ENCODE peak calls at places on chromosomes 5 and 9, in ten cellular contexts. One of them, this sample, is unnamed.

GRCh38 chr5:123035950-123036390 is 555 bp downstream of the PPIC start:
- DNase-seq in neural progenitor cell: peak
- DNase-seq in GM06990: peak
- DNase-seq in thoracic aorta: peak
- DNase-seq in pancreas: peak
- DNase-seq in AG10803: peak
- DNase-seq in upper lobe of right lung: peak
- DNase-seq in lower leg skin: peak
- DNase-seq in OCI-LY7: no peak
- DNase-seq in brain microvascular endothelial cell: peak
- DNase-seq in this sample: no peak

GRCh38 chr9:79107911-79108676 is 463.7 kb upstream of the TLE4 start:
- DNase-seq in lower leg skin: no peak
- DNase-seq in OCI-LY7: no peak
- DNase-seq in upper lobe of right lung: no peak
- DNase-seq in brain microvascular endothelial cell: no peak
- DNase-seq in thoracic aorta: no peak
- DNase-seq in neural progenitor cell: no peak
- DNase-seq in AG10803: peak
- DNase-seq in pancreas: no peak
- DNase-seq in GM06990: no peak
- DNase-seq in this sample: no peak

GRCh38 chr5:93596310-93596675 is 13.3 kb downstream of the NR2F1 start:
- DNase-seq in thoracic aorta: no peak
- DNase-seq in OCI-LY7: no peak
- DNase-seq in upper lobe of right lung: no peak
- DNase-seq in neural progenitor cell: peak
- DNase-seq in GM06990: no peak
- DNase-seq in AG10803: no peak
- DNase-seq in lower leg skin: no peak
- DNase-seq in brain microvascular endothelial cell: no peak
- DNase-seq in pancreas: no peak
- DNase-seq in this sample: no peak

GRCh38 chr9:123402981-123403509 is 47.0 kb downstream of the CRB2 start:
- DNase-seq in lower leg skin: no peak
- DNase-seq in brain microvascular endothelial cell: no peak
- DNase-seq in OCI-LY7: no peak
- DNase-seq in upper lobe of right lung: no peak
- DNase-seq in pancreas: no peak
- DNase-seq in neural progenitor cell: peak
- DNase-seq in GM06990: no peak
- DNase-seq in thoracic aorta: no peak
- DNase-seq in AG10803: no peak
- DNase-seq in this sample: no peak

GRCh38 chr5:54610197-54610898 is 92.8 kb downstream of the SNX18 start:
- DNase-seq in brain microvascular endothelial cell: no peak
- DNase-seq in GM06990: peak
- DNase-seq in pancreas: no peak
- DNase-seq in thoracic aorta: no peak
- DNase-seq in lower leg skin: no peak
- DNase-seq in AG10803: peak
- DNase-seq in neural progenitor cell: no peak
- DNase-seq in OCI-LY7: peak
- DNase-seq in upper lobe of right lung: no peak
- DNase-seq in this sample: no peak

GRCh38 chr9:33120620-33121019 is 44.1 kb upstream of the SMU1 start:
- DNase-seq in OCI-LY7: no peak
- DNase-seq in neural progenitor cell: no peak
- DNase-seq in brain microvascular endothelial cell: no peak
- DNase-seq in AG10803: no peak
- DNase-seq in thoracic aorta: no peak
- DNase-seq in lower leg skin: no peak
- DNase-seq in pancreas: no peak
- DNase-seq in GM06990: no peak
- DNase-seq in upper lobe of right lung: no peak
- DNase-seq in this sample: no peak

GRCh38 chr9:27151693-27152397 is 42.8 kb downstream of the TEK start:
- DNase-seq in thoracic aorta: no peak
- DNase-seq in brain microvascular endothelial cell: peak
- DNase-seq in upper lobe of right lung: no peak
- DNase-seq in GM06990: no peak
- DNase-seq in pancreas: no peak
- DNase-seq in lower leg skin: peak
- DNase-seq in OCI-LY7: no peak
- DNase-seq in AG10803: peak
- DNase-seq in neural progenitor cell: no peak
- DNase-seq in this sample: no peak

GRCh38 chr5:164289526-164289925 is 784.1 kb downstream of the MAT2B start:
- DNase-seq in GM06990: no peak
- DNase-seq in OCI-LY7: no peak
- DNase-seq in neural progenitor cell: no peak
- DNase-seq in brain microvascular endothelial cell: no peak
- DNase-seq in thoracic aorta: no peak
- DNase-seq in lower leg skin: no peak
- DNase-seq in upper lobe of right lung: no peak
- DNase-seq in AG10803: no peak
- DNase-seq in pancreas: no peak
- DNase-seq in this sample: no peak

GRCh38 chr9:92242779-92243136 is 50.7 kb downstream of the IARS1 start:
- DNase-seq in GM06990: no peak
- DNase-seq in pancreas: no peak
- DNase-seq in OCI-LY7: no peak
- DNase-seq in AG10803: no peak
- DNase-seq in lower leg skin: no peak
- DNase-seq in upper lobe of right lung: no peak
- DNase-seq in thoracic aorta: no peak
- DNase-seq in neural progenitor cell: no peak
- DNase-seq in brain microvascular endothelial cell: no peak
- DNase-seq in this sample: no peak

GRCh38 chr9:92245005-92245797 is 48.3 kb downstream of the IARS1 start:
- DNase-seq in AG10803: peak
- DNase-seq in lower leg skin: no peak
- DNase-seq in pancreas: no peak
- DNase-seq in upper lobe of right lung: no peak
- DNase-seq in neural progenitor cell: no peak
- DNase-seq in brain microvascular endothelial cell: peak
- DNase-seq in GM06990: no peak
- DNase-seq in OCI-LY7: no peak
- DNase-seq in thoracic aorta: no peak
- DNase-seq in this sample: no peak

GRCh38 chr9:92236915-92237314 is 56.6 kb downstream of the IARS1 start:
- DNase-seq in lower leg skin: no peak
- DNase-seq in upper lobe of right lung: no peak
- DNase-seq in AG10803: no peak
- DNase-seq in OCI-LY7: no peak
- DNase-seq in pancreas: no peak
- DNase-seq in thoracic aorta: no peak
- DNase-seq in brain microvascular endothelial cell: no peak
- DNase-seq in GM06990: no peak
- DNase-seq in neural progenitor cell: no peak
- DNase-seq in this sample: no peak

GRCh38 chr9:92247296-92247695 is 46.2 kb downstream of the IARS1 start:
- DNase-seq in thoracic aorta: no peak
- DNase-seq in brain microvascular endothelial cell: peak
- DNase-seq in GM06990: no peak
- DNase-seq in lower leg skin: no peak
- DNase-seq in OCI-LY7: no peak
- DNase-seq in AG10803: no peak
- DNase-seq in pancreas: no peak
- DNase-seq in upper lobe of right lung: no peak
- DNase-seq in neural progenitor cell: no peak
- DNase-seq in this sample: no peak

DNA sequence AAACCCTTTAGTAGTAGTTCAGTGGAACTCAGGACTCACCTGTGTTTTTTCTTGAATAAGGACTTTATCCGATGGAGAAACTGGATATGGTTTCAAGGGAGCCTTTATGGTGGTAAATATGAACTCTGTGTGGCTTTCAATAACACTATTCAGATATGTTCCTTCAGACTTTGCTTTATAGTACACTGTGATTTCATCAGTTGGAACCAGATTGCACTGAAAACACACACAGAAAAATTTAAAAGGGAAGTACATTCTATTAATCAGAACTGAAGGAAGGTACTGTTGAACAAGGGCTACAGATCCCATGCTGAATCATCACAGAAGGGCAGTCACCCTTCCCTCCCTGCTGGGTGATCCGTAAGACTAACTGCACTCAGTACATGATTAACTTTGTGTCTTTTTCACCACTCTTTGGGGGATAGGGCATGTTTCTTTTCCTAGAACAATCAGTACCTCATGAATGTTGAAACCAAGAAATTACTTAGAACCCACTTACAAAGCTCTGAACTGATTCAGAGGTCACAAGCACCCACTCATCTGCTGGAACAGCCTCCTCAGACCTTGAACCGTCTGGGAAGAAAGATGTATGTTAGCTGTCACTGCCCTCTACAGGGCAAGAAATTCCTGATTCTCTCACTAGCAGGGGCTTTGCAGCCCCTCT is 51.2 kb downstream of the IARS1 start:
- DNase-seq in pancreas: no peak
- DNase-seq in lower leg skin: no peak
- DNase-seq in brain microvascular endothelial cell: peak
- DNase-seq in OCI-LY7: no peak
- DNase-seq in neural progenitor cell: peak
- DNase-seq in GM06990: no peak
- DNase-seq in thoracic aorta: no peak
- DNase-seq in AG10803: peak
- DNase-seq in upper lobe of right lung: no peak
- DNase-seq in this sample: no peak
- TF ChIP-seq CTCF in pancreas: no peak
- TF ChIP-seq CTCF in lower leg skin: no peak
- TF ChIP-seq CTCF in brain microvascular endothelial cell: peak
- TF ChIP-seq CTCF in OCI-LY7: peak
- TF ChIP-seq CTCF in neural progenitor cell: peak
- TF ChIP-seq CTCF in GM06990: peak
- TF ChIP-seq CTCF in thoracic aorta: no peak
- TF ChIP-seq CTCF in AG10803: peak
- TF ChIP-seq CTCF in upper lobe of right lung: peak
- TF ChIP-seq CTCF in this sample: peak

DNA sequence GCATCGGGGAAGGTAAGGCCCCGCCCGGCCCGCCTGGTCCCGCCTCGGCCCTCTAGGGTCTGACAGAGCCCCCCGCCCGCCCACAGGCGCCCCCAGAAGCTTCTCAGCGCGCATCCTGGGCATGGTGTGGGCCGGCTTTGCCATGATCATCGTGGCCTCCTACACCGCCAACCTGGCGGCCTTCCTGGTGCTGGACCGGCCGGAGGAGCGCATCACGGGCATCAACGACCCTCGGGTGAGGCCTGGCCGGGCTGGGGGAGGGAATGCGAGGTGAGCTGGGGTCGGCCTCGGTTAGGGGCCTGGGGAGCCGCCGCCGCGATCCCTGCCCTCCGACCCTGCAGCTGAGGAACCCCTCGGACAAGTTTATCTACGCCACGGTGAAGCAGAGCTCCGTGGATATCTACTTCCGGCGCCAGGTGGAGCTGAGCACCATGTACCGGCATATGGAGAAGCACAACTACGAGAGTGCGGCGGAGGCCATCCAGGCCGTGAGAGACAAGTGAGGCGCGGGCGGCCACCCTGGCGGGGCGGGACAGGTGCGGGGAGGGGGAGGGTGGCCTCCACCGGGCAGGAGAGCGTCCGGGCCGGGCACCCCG is 7.2 kb downstream of the LRRC26 start:
- DNase-seq in brain microvascular endothelial cell: no peak
- DNase-seq in AG10803: no peak
- DNase-seq in upper lobe of right lung: no peak
- DNase-seq in OCI-LY7: no peak
- DNase-seq in pancreas: no peak
- DNase-seq in lower leg skin: no peak
- DNase-seq in thoracic aorta: no peak
- DNase-seq in neural progenitor cell: peak
- DNase-seq in GM06990: no peak
- DNase-seq in this sample: no peak
- H3K4me3 ChIP-seq in brain microvascular endothelial cell: no peak
- H3K4me3 ChIP-seq in AG10803: no peak
- H3K4me3 ChIP-seq in upper lobe of right lung: peak
- H3K4me3 ChIP-seq in OCI-LY7: no peak
- H3K4me3 ChIP-seq in pancreas: no peak
- H3K4me3 ChIP-seq in lower leg skin: no peak
- H3K4me3 ChIP-seq in thoracic aorta: peak
- H3K4me3 ChIP-seq in neural progenitor cell: peak
- H3K4me3 ChIP-seq in GM06990: no peak
- H3K4me3 ChIP-seq in this sample: no peak

GRCh38 chr9:132755096-132755495 is 84.8 kb downstream of the GTF3C4 start:
- DNase-seq in pancreas: no peak
- DNase-seq in OCI-LY7: no peak
- DNase-seq in thoracic aorta: no peak
- DNase-seq in AG10803: no peak
- DNase-seq in GM06990: no peak
- DNase-seq in lower leg skin: no peak
- DNase-seq in upper lobe of right lung: peak
- DNase-seq in brain microvascular endothelial cell: no peak
- DNase-seq in neural progenitor cell: no peak
- DNase-seq in this sample: no peak

GRCh38 chr9:132754236-132754635 is 84.0 kb downstream of the GTF3C4 start:
- DNase-seq in brain microvascular endothelial cell: no peak
- DNase-seq in thoracic aorta: no peak
- DNase-seq in pancreas: no peak
- DNase-seq in neural progenitor cell: no peak
- DNase-seq in GM06990: no peak
- DNase-seq in OCI-LY7: no peak
- DNase-seq in AG10803: no peak
- DNase-seq in lower leg skin: no peak
- DNase-seq in upper lobe of right lung: peak
- DNase-seq in this sample: no peak

GRCh38 chr9:132753593-132753880 is 83.3 kb downstream of the GTF3C4 start:
- DNase-seq in OCI-LY7: no peak
- DNase-seq in neural progenitor cell: no peak
- DNase-seq in lower leg skin: no peak
- DNase-seq in upper lobe of right lung: peak
- DNase-seq in pancreas: no peak
- DNase-seq in GM06990: no peak
- DNase-seq in AG10803: no peak
- DNase-seq in thoracic aorta: no peak
- DNase-seq in brain microvascular endothelial cell: no peak
- DNase-seq in this sample: no peak

GRCh38 chr9:132750668-132751067 is 80.4 kb downstream of the GTF3C4 start:
- DNase-seq in lower leg skin: no peak
- DNase-seq in upper lobe of right lung: peak
- DNase-seq in thoracic aorta: no peak
- DNase-seq in AG10803: no peak
- DNase-seq in OCI-LY7: no peak
- DNase-seq in GM06990: no peak
- DNase-seq in neural progenitor cell: no peak
- DNase-seq in brain microvascular endothelial cell: no peak
- DNase-seq in pancreas: no peak
- DNase-seq in this sample: no peak

DNA sequence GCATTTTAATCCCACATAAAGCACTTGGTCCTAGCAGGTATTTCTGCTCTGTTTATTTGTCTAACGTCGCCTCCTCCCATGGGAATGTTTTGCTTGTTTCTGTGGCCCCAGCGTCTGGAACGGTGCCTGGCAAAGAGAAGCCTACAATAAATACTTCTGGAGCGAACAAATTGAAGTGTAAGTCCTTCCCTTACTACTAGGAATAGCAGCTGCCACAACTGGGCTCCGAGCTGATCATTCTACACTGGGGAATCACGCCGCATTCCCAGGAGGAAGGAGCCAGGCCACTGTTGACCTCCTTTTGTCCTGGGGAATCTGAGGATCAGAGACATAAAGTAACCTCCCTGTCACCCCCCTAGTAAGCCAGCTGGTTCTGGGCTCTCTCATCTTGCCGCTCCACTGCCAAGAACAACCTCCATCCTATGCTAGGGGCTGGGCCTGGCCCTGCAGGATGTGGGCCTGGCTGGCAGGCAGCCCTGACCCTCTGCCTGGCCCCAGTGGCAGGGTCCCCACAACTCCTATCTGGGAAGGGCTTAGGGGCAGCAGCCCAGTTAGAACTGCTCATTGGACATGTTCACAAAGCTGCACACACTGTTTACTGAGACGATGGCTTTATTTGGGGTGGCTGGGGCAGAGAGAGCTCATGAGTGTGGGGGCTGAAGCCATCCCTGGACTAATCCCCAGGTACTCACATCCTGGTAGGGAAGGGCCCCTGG is 82.8 kb downstream of the GTF3C4 start:
- DNase-seq in AG10803: no peak
- DNase-seq in GM06990: no peak
- DNase-seq in OCI-LY7: no peak
- DNase-seq in pancreas: no peak
- DNase-seq in lower leg skin: no peak
- DNase-seq in upper lobe of right lung: peak
- DNase-seq in neural progenitor cell: peak
- DNase-seq in brain microvascular endothelial cell: no peak
- DNase-seq in thoracic aorta: no peak
- DNase-seq in this sample: no peak
- TF ChIP-seq CTCF in AG10803: no peak
- TF ChIP-seq CTCF in GM06990: no peak
- TF ChIP-seq CTCF in OCI-LY7: no peak
- TF ChIP-seq CTCF in pancreas: no peak
- TF ChIP-seq CTCF in lower leg skin: no peak
- TF ChIP-seq CTCF in upper lobe of right lung: no peak
- TF ChIP-seq CTCF in neural progenitor cell: no peak
- TF ChIP-seq CTCF in brain microvascular endothelial cell: no peak
- TF ChIP-seq CTCF in thoracic aorta: no peak
- TF ChIP-seq CTCF in this sample: no peak

DNA sequence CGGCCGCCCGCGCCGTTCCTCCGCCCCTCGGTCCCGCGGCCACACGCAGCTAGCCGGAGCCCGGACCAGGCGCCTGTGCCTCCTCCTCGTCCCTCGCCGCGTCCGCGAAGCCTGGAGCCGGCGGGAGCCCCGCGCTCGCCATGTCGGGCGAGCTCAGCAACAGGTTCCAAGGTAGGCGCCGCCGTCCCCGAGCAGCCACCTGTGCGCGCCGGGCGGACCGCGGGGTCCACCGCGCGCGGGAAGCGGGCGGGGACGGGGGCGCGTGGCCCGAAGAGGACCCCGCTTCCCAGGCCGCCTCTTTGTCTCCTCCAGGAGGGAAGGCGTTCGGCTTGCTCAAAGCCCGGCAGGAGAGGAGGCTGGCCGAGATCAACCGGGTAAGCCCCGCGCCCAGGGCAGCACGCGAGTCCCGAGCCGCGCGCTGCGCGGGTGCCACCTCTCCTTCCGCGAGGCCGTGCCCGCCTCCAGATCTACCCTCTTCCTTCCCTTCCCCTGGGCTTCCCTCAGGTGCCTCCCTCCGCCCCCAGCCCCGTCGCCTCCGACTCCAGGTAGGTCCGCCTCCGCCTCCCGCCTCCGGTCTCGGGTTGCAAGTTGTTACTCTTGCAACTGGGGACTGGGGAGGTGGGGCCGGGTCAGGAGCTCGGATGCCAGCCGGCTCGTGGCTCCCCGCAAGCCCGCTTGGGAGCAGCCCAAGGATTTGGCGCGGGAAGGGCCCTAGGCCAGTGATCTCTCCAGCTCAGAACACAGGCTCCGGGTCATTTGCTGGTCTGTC is at the start of gene AIF1L:
- DNase-seq in pancreas: peak
- DNase-seq in GM06990: no peak
- DNase-seq in thoracic aorta: no peak
- DNase-seq in lower leg skin: no peak
- DNase-seq in OCI-LY7: no peak
- DNase-seq in neural progenitor cell: peak
- DNase-seq in brain microvascular endothelial cell: no peak
- DNase-seq in upper lobe of right lung: peak
- DNase-seq in AG10803: no peak
- DNase-seq in this sample: no peak
- H3K4me3 ChIP-seq in pancreas: peak
- H3K4me3 ChIP-seq in GM06990: no peak
- H3K4me3 ChIP-seq in thoracic aorta: peak
- H3K4me3 ChIP-seq in lower leg skin: peak
- H3K4me3 ChIP-seq in OCI-LY7: no peak
- H3K4me3 ChIP-seq in neural progenitor cell: peak
- H3K4me3 ChIP-seq in brain microvascular endothelial cell: peak
- H3K4me3 ChIP-seq in upper lobe of right lung: peak
- H3K4me3 ChIP-seq in AG10803: no peak
- H3K4me3 ChIP-seq in this sample: peak

This sample was measured in HFF-Myc.